ENCODE peak calls at places on chromosome 14, in seven cellular contexts. F, T, C, A, E, X and Q are unnamed samples.

GRCh38 chr14:75711796-75712211 is 50.8 kb downstream of the TTLL5 start:
- DNase-seq in X (peak; percentile 81), E (peak; percentile 86), A (peak; percentile 75), C (peak; percentile 87), T (no peak), F (no peak), Q (peak; percentile 85)

GRCh38 chr14:105287249-105288102 is 13.3 kb downstream of the BRF1 start:
- DNase-seq in F (no peak), E (no peak), C (no peak), A (no peak), T (no peak), X (no peak), Q (no peak)

GRCh38 chr14:26917086-26917485 is 319.3 kb upstream of the NOVA1 start:
- DNase-seq in X (no peak), T (no peak), F (no peak), A (no peak), C (peak; percentile 85), E (peak; percentile 55), Q (no peak)

GRCh38 chr14:104302794-104303405 is 164.5 kb downstream of the KIF26A start:
- DNase-seq in X (no peak), A (no peak), T (no peak), E (no peak), F (no peak), C (no peak), Q (no peak)

GRCh38 chr14:75247286-75247922 is 31.2 kb upstream of the FOS start:
- DNase-seq in A (no peak), F (peak; percentile 51), X (no peak), C (no peak), E (no peak), T (peak; percentile 49), Q (no peak)

GRCh38 chr14:103762011-103762410 is 46.4 kb downstream of the ZFYVE21 start:
- DNase-seq in T (no peak), C (no peak), F (no peak), X (no peak), A (no peak), E (no peak), Q (peak; percentile 48)

GRCh38 chr14:41446008-41446407 is 160.7 kb upstream of the LRFN5 start:
- DNase-seq in A (no peak), X (no peak), T (no peak), C (no peak), F (no peak), E (no peak), Q (no peak)

GRCh38 chr14:100239200-100239839 is 376 bp downstream of the YY1 start:
- DNase-seq in A (no peak), C (no peak), E (no peak), F (peak; percentile 25), X (no peak), T (peak; percentile 11), Q (no peak)

GRCh38 chr14:34718750-34719304 is 4.4 kb upstream of the CFL2 start:
- DNase-seq in T (no peak), E (no peak), X (no peak), C (no peak), A (no peak), F (no peak), Q (peak; percentile 85)

GRCh38 chr14:104972301-104973211 is 5.6 kb downstream of the AHNAK2 start:
- DNase-seq in F (no peak), E (no peak), C (no peak), X (peak; percentile 78), T (no peak), A (no peak), Q (peak; percentile 63)

GRCh38 chr14:35229084-35229483 is 63.1 kb upstream of the PSMA6 start:
- DNase-seq in C (no peak), E (no peak), X (no peak), T (no peak), A (no peak), F (no peak), Q (no peak)

GRCh38 chr14:69044965-69045555 is 66.0 kb upstream of the ACTN1 start:
- DNase-seq in F (no peak), T (no peak), C (peak; percentile 88), A (no peak), E (peak; percentile 77), X (peak; percentile 85), Q (peak; percentile 56)

GRCh38 chr14:100841445-100842403 is 15.8 kb downstream of the MEG3 start:
- DNase-seq in X (no peak), T (no peak), F (no peak), E (no peak), C (no peak), A (no peak), Q (no peak)

GRCh38 chr14:100898935-100899840 is 4.3 kb downstream of the RTL1 start:
- DNase-seq in X (peak; percentile 53), E (peak; percentile 41), F (no peak), A (no peak), T (no peak), C (peak; percentile 6), Q (no peak)

GRCh38 chr14:90384543-90384911 is 12.3 kb upstream of the CALM1 start:
- DNase-seq in C (no peak), T (no peak), E (no peak), F (no peak), A (no peak), X (peak; percentile 25), Q (no peak)

GRCh38 chr14:74493343-74494261 is at the start of gene ISCA2:
- DNase-seq in A (peak; percentile 99), X (peak; percentile 99), T (peak; percentile 99), E (peak; percentile 99), F (peak; percentile 100), C (peak; percentile 99), Q (peak; percentile 100)

GRCh38 chr14:95464103-95464502 is 52.3 kb downstream of the SYNE3 start:
- DNase-seq in C (no peak), X (no peak), T (no peak), F (no peak), E (no peak), A (no peak), Q (no peak)

GRCh38 chr14:36207500-36207899 is 31.0 kb upstream of the PTCSC3 start:
- DNase-seq in E (peak; percentile 2), X (peak; percentile 12), T (no peak), C (peak; percentile 13), F (no peak), A (no peak), Q (peak; percentile 11)

GRCh38 chr14:70536830-70537229 is 2.0 kb upstream of the ADAM20 start:
- DNase-seq in F (no peak), E (no peak), C (no peak), T (no peak), X (no peak), A (no peak), Q (no peak)

GRCh38 chr14:93379841-93380240 is 32.9 kb downstream of the COX8C start:
- DNase-seq in A (no peak), X (no peak), F (no peak), E (no peak), T (no peak), C (no peak), Q (no peak)

GRCh38 chr14:58639842-58640484 is 2.2 kb downstream of the DACT1 start:
- DNase-seq in C (peak; percentile 92), A (no peak), E (peak; percentile 83), T (no peak), F (no peak), X (peak; percentile 59), Q (peak; percentile 91)

GRCh38 chr14:55749201-55749812 is 169.3 kb downstream of the KTN1 start:
- DNase-seq in A (no peak), C (peak; percentile 68), T (no peak), E (peak; percentile 94), F (no peak), X (no peak), Q (peak; percentile 8)

GRCh38 chr14:94174622-94175402 is 690 bp downstream of the PPP4R4 start:
- DNase-seq in T (no peak), F (peak; percentile 7), E (peak; percentile 68), X (no peak), C (no peak), A (no peak), Q (no peak)

GRCh38 chr14:63508033-63508432 is 35.1 kb downstream of the PPP2R5E start:
- DNase-seq in A (no peak), T (no peak), X (peak; percentile 18), C (no peak), E (no peak), F (no peak), Q (no peak)

GRCh38 chr14:67251573-67252226 is 10.5 kb downstream of the PALS1 start:
- DNase-seq in X (no peak), F (no peak), E (peak; percentile 80), A (no peak), C (peak; percentile 66), T (no peak), Q (peak; percentile 23)

GRCh38 chr14:37599527-37600368 is 4.3 kb downstream of the TTC6 start:
- DNase-seq in A (no peak), C (no peak), X (no peak), F (no peak), T (no peak), E (peak; percentile 6), Q (peak; percentile 22)